ENCODE peak calls at places on chromosomes 4 and X, in eight cellular contexts. S is kidney, X is neural progenitor cell, A is NT2/D1, R is IMR-90, G is K562, C is fibroblast of lung, M is H1. E is an unnamed sample. For H3K4me1, the result is how much of the 10 kb centered on the place peaks cover.

GRCh38 chr4:71189471-71189870 is 149.3 kb upstream of the SLC4A4 start:
- DNase-seq in S (no peak), X (no peak), A (no peak), R (peak), G (no peak), C (peak), M (no peak), E (no peak)

GRCh38 chr4:40842725-40843401 is 93.1 kb downstream of the NSUN7 start:
- DNase-seq in S (no peak), X (peak), A (no peak), R (peak), G (no peak), C (no peak), M (no peak), E (no peak)

GRCh38 chr4:176631611-176632010 is 161.1 kb downstream of the VEGFC start:
- DNase-seq in S (no peak), X (no peak), A (no peak), R (no peak), G (no peak), C (no peak), M (no peak), E (no peak)

GRCh38 chr4:145829629-145830395 is 108.8 kb downstream of the ZNF827 start:
- DNase-seq in S (no peak), X (no peak), A (no peak), R (no peak), G (no peak), C (no peak), M (no peak), E (no peak)

GRCh38 chr4:110619401-110620247 is 3.3 kb downstream of the PITX2 start:
- DNase-seq in S (peak), X (peak), A (no peak), R (no peak), G (no peak), C (no peak), M (no peak), E (no peak)

GRCh38 chr4:26815686-26816085 is 45.0 kb upstream of the STIM2 start:
- DNase-seq in S (no peak), X (peak), A (no peak), R (no peak), G (no peak), C (no peak), M (no peak), E (no peak)

GRCh38 chr4:155675709-155676429 is 9.2 kb downstream of the GUCY1A1 start:
- DNase-seq in S (no peak), X (peak), A (no peak), R (no peak), G (no peak), C (no peak), M (no peak), E (no peak)

GRCh38 chr4:42636591-42636990 is 20.3 kb downstream of the ATP8A1 start:
- DNase-seq in S (no peak), X (peak), A (no peak), R (no peak), G (no peak), C (no peak), M (no peak), E (no peak)

GRCh38 chrX:115894087-115894486 is 276.5 kb upstream of the AGTR2 start:
- DNase-seq in S (no peak), X (peak), A (no peak), R (peak), G (peak), C (peak), M (no peak), E (peak)

GRCh38 chr4:2281575-2282343 is 19.9 kb upstream of the MXD4 start:
- DNase-seq in S (peak), X (no peak), A (no peak), R (no peak), G (no peak), C (no peak), M (no peak), E (no peak)

GRCh38 chr4:53601251-53601764 is 10.0 kb upstream of the LNX1 start:
- DNase-seq in S (peak), X (peak), A (peak), R (no peak), G (peak), C (no peak), M (peak), E (no peak)

GRCh38 chrX:68889244-68889643 is 60.4 kb downstream of the EFNB1 start:
- DNase-seq in S (no peak), X (no peak), A (no peak), R (no peak), G (no peak), C (no peak), M (no peak), E (no peak)

GRCh38 chr4:33411182-33411581 is 2691.0 kb downstream of the PCDH7 start:
- DNase-seq in S (no peak), X (no peak), A (no peak), R (no peak), G (no peak), C (peak), M (no peak), E (no peak)

GRCh38 chr4:52076731-52077130 is 25.6 kb downstream of the SPATA18 start:
- DNase-seq in S (peak), X (peak), A (peak), R (no peak), G (no peak), C (peak), M (peak), E (no peak)

GRCh38 chrX:110108381-110108796 is 105.5 kb downstream of the TMEM164 start:
- DNase-seq in S (no peak), X (no peak), A (no peak), R (peak), G (no peak), C (no peak), M (no peak), E (no peak)

GRCh38 chrX:2889045-2889605 is 40.0 kb downstream of the ARSD start:
- DNase-seq in S (no peak), X (no peak), A (no peak), R (no peak), G (no peak), C (no peak), M (no peak), E (no peak)

GRCh38 chrX:98114026-98114425 is 1230.3 kb downstream of the RPA4 start:
- DNase-seq in S (no peak), X (no peak), A (no peak), R (no peak), G (no peak), C (no peak), M (no peak), E (no peak)

GRCh38 chr4:138401330-138401729 is 159.2 kb upstream of the SLC7A11 start:
- DNase-seq in S (peak), X (no peak), A (no peak), R (no peak), G (peak), C (no peak), M (no peak), E (no peak)

GRCh38 chr4:107392951-107393350 is 327.1 kb downstream of the PAPSS1 start:
- DNase-seq in S (peak), X (no peak), A (no peak), R (peak), G (no peak), C (no peak), M (no peak), E (no peak)

GRCh38 chr4:138310991-138311390 is 68.8 kb upstream of the SLC7A11 start:
- DNase-seq in S (no peak), X (no peak), A (no peak), R (peak), G (no peak), C (peak), M (no peak), E (peak)

GRCh38 chrX:42714981-42715688 is 62.8 kb downstream of the PPP1R2C start:
- DNase-seq in S (peak), X (peak), A (peak), R (no peak), G (peak), C (peak), M (peak), E (peak)

GRCh38 chrX:40108959-40109287 is 11.2 kb upstream of the BCOR start:
- DNase-seq in S (peak), X (peak), A (no peak), R (peak), G (peak), C (peak), M (no peak), E (peak)

GRCh38 chr4:3290889-3291321 is 1.9 kb upstream of the RGS12 start:
- DNase-seq in S (peak), X (no peak), A (no peak), R (no peak), G (no peak), C (no peak), M (no peak), E (no peak)

GRCh38 chrX:19912-20571 is 261.1 kb upstream of the PLCXD1 start:
- DNase-seq in S (no peak), X (peak), A (no peak), R (no peak), G (peak), C (no peak), M (no peak), E (no peak)

GRCh38 chrX:47174846-47175587 is 18.6 kb upstream of the UBA1 start:
- DNase-seq in S (peak), X (no peak), A (no peak), R (no peak), G (no peak), C (no peak), M (no peak), E (no peak)

GRCh38 chr4:7430368-7430964 is 4.3 kb downstream of the PSAPL1 start:
- DNase-seq in S (no peak), X (peak), A (no peak), R (no peak), G (no peak), C (no peak), M (peak), E (peak)

GRCh38 chr4:117331817-117332216 is 246.4 kb upstream of the TRAM1L1 start:
- DNase-seq in S (no peak), X (no peak), A (no peak), R (peak), G (no peak), C (peak), M (no peak), E (no peak)

GRCh38 chr4:74674750-74675149 is 119.6 kb downstream of the BTC start:
- DNase-seq in S (no peak), X (no peak), A (no peak), R (no peak), G (no peak), C (no peak), M (no peak), E (no peak)

GRCh38 chr4:3287271-3287971 is 5.4 kb upstream of the RGS12 start:
- DNase-seq in S (peak), X (no peak), A (no peak), R (no peak), G (no peak), C (no peak), M (no peak), E (no peak)

GRCh38 chr4:75429208-75429607 is 85.0 kb downstream of the RCHY1 start:
- DNase-seq in S (no peak), X (no peak), A (no peak), R (no peak), G (no peak), C (no peak), M (no peak), E (no peak)

GRCh38 chrX:2502668-2503519 is 2.1 kb upstream of the DHRSX start:
- DNase-seq in S (no peak), X (no peak), A (no peak), R (peak), G (peak), C (no peak), M (no peak), E (no peak)

GRCh38 chr4:95161781-95162469 is 386.8 kb downstream of the UNC5C start:
- DNase-seq in S (no peak), X (no peak), A (no peak), R (no peak), G (no peak), C (no peak), M (no peak), E (no peak)

GRCh38 chrX:22527302-22527701 is 254.6 kb downstream of the CBLL2 start:
- DNase-seq in S (no peak), X (no peak), A (no peak), R (no peak), G (no peak), C (no peak), M (no peak), E (no peak)

GRCh38 chr4:124173892-124174291 is 538.6 kb downstream of the ANKRD50 start:
- DNase-seq in S (no peak), X (no peak), A (no peak), R (no peak), G (no peak), C (no peak), M (no peak), E (no peak)

GRCh38 chr4:110953898-110954297 is 331.0 kb upstream of the PITX2 start:
- DNase-seq in S (no peak), X (no peak), A (no peak), R (no peak), G (no peak), C (no peak), M (no peak), E (no peak)

GRCh38 chr4:37666625-37667071 is 19.5 kb downstream of the RELL1 start:
- DNase-seq in S (peak), X (no peak), A (no peak), R (peak), G (peak), C (peak), M (no peak), E (peak)
- H3K4me1 ChIP-seq in S (under half), X (under half), A (under half), R (under half), G (under half), C (under half), M (under half), E (under half)

GRCh38 chr4:184028571-184028996 is 123.5 kb downstream of the STOX2 start:
- DNase-seq in S (no peak), X (no peak), A (no peak), R (no peak), G (no peak), C (no peak), M (no peak), E (no peak)
- H3K9ac ChIP-seq in S (no peak), X (no peak), A (no peak), R (no peak), G (no peak), C (no peak), M (no peak), E (no peak)

GRCh38 chr4:82428526-82428968 is 1.7 kb downstream of the HNRNPDL start:
- DNase-seq in S (no peak), X (no peak), A (no peak), R (no peak), G (no peak), C (no peak), M (no peak), E (no peak)

GRCh38 chr4:82428969-82429727 is 1.1 kb downstream of the HNRNPDL start:
- DNase-seq in S (peak), X (peak), A (peak), R (peak), G (peak), C (peak), M (peak), E (peak)

GRCh38 chr4:82430193-82431025 is at the start of the genes ENOPH1 and HNRNPDL:
- DNase-seq in S (peak), X (peak), A (peak), R (peak), G (peak), C (peak), M (peak), E (peak)

GRCh38 chr4:82431026-82431745 is 796 bp downstream of the ENOPH1 start:
- DNase-seq in S (peak), X (no peak), A (no peak), R (peak), G (peak), C (peak), M (no peak), E (peak)

GRCh38 chr4:82429728-82430192 is 502 bp downstream of the HNRNPDL start:
- DNase-seq in S (peak), X (peak), A (no peak), R (no peak), G (no peak), C (peak), M (no peak), E (peak)
- H3K4me1 ChIP-seq in S (under half), X (under half), A (under half), R (under half), G (under half), C (under half), M (under half), E (under half)

DNA sequence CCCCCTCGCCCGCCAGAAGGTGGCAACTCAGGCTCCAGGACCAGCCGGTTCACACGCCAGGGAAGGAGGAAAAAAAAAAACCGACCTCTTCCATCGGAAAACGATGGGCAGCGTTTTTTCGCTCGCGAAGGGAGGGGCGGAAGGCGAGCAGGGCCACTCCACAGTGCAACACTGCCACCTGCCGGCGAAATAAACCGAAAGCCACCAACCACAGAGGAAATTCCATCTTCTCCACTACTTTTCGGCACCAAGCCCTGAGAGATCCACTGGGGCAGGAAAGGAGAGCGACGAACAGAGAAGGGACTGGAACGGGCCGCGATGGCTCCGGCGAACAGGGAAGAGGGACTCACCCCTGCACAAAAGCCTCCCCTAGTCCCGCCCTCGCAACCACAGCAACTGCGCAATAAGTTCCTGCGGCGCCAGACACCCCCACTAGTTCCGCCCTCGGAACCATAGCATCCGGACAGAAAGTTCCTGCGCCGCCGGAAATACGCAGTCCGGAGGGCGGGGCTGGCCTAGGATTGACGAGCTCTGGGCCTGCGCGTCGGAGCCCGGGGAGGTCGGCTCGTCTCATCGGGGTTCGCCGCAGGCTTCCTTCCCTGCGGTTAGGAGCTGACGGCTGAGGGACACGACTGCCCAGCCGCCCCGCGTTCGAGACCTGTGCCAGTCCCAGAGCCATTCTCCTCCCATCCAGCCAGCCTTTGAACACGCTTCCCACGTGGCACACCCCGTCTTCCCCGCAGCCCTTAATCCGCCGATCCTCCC is 23.4 kb downstream of the FAM156A start:
- DNase-seq in S (peak), X (peak), A (peak), R (peak), G (peak), C (peak), M (peak), E (peak)
- H3K9ac ChIP-seq in S (peak), X (peak), A (peak), R (peak), G (peak), C (peak), M (peak), E (peak)

DNA sequence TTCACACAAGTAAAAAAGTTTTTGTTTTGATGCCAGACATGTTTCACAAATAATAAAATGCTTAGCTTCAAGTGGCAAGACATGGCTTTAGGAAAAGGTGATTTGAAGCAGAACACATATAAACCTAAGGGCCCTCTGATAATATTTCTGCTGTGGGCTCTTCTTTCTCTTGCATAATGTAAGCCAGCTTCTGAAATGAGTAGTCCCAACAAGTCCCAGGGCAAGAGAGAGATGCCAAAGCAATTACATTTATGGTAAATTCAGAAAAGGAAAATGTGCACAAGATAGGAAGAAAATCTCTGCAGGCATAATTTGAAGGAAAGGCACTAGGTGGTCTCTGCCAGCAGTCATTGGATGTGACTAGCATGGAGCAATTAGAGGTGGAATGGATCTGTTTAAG is 170.8 kb upstream of the GALNT7 start:
- DNase-seq in S (no peak), X (no peak), A (no peak), R (peak), G (no peak), C (no peak), M (no peak), E (peak)
- H3K4me1 ChIP-seq in S (under half), X (under half), A (under half), R (under half), G (under half), C (under half), M (under half), E (under half)

GRCh38 chrX:118261136-118261535 is 84.8 kb upstream of the WDR44 start:
- DNase-seq in S (no peak), X (no peak), A (no peak), R (no peak), G (no peak), C (no peak), M (no peak), E (no peak)
- H3K9ac ChIP-seq in S (no peak), X (no peak), A (no peak), R (no peak), G (no peak), C (no peak), M (no peak), E (no peak)

GRCh38 chrX:70169281-70169680 is 8.0 kb upstream of the DGAT2L6 start:
- DNase-seq in S (no peak), X (no peak), A (no peak), R (no peak), G (no peak), C (no peak), M (no peak), E (no peak)
- H3K4me1 ChIP-seq in S (under half), X (under half), A (under half), R (under half), G (under half), C (under half), M (under half), E (under half)

GRCh38 chrX:103329991-103330390 is at the start of gene TCEAL7:
- DNase-seq in S (no peak), X (peak), A (no peak), R (peak), G (no peak), C (peak), M (no peak), E (no peak)

GRCh38 chrX:103330601-103331397 is 760 bp downstream of the TCEAL7 start:
- DNase-seq in S (no peak), X (peak), A (peak), R (peak), G (no peak), C (peak), M (no peak), E (no peak)
- H3K9ac ChIP-seq in S (no peak), X (no peak), A (peak), R (peak), G (peak), C (peak), M (no peak), E (no peak)

DNA sequence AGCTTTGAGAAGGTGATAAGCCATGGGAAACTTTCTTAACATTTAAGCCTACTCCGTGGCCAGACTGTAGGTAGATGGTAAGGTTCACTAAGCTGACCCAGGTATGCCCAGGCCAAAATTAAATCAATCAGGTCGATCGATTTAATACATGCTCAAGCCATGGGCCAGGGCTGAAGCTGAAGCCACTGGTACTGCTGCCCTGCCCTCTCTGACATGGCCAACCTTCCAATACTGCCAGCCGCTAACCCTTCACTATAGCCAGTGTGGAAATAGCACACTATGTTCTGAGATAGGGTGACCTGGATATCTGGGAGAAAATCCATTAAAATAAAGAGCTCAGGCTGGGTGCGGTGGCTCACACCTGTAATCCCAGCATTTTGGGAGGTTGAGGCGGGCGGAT is 31.6 kb downstream of the TSC22D3 start:
- DNase-seq in S (no peak), X (no peak), A (no peak), R (no peak), G (no peak), C (no peak), M (no peak), E (no peak)
- H3K4me1 ChIP-seq in S (under half), X (under half), A (under half), R (under half), G (under half), C (under half), M (under half), E (under half)